ENCODE peak calls at places on chromosomes 5 and 9, in six cellular contexts. U, Q, K, G, P and T are unnamed samples.

GRCh38 chr5:141618030-141618803 is 583 bp downstream of the DIAPH1 start:
- ATAC-seq in U (peak; percentile 46), Q (peak; percentile 69), K (peak; percentile 70), G (peak; percentile 33), P (peak; percentile 63), T (peak; percentile 30)

GRCh38 chr5:81962041-81962440 is 9.8 kb upstream of the ATG10 start:
- ATAC-seq in U (no peak), Q (no peak), K (no peak), G (no peak), P (no peak), T (no peak)

GRCh38 chr9:133448487-133448972 is 11.2 kb upstream of the CACFD1 start:
- ATAC-seq in U (no peak), Q (no peak), K (no peak), G (no peak), P (no peak), T (no peak)

GRCh38 chr5:167999182-167999581 is 292.3 kb upstream of the WWC1 start:
- ATAC-seq in U (peak; percentile 36), Q (no peak), K (no peak), G (no peak), P (no peak), T (no peak)

GRCh38 chr5:157721159-157721558 is 10.1 kb upstream of the THG1L start:
- ATAC-seq in U (no peak), Q (no peak), K (no peak), G (no peak), P (no peak), T (no peak)

GRCh38 chr5:74035521-74035937 is 409.5 kb downstream of the ARHGEF28 start:
- ATAC-seq in U (peak; percentile 83), Q (peak; percentile 82), K (peak; percentile 81), G (no peak), P (peak; percentile 64), T (peak; percentile 64)

GRCh38 chr5:158845941-158846340 is 253.8 kb downstream of the EBF1 start:
- ATAC-seq in U (peak; percentile 36), Q (no peak), K (no peak), G (no peak), P (no peak), T (no peak)

GRCh38 chr5:137091473-137091872 is 407.7 kb downstream of the SPOCK1 start:
- ATAC-seq in U (peak; percentile 42), Q (no peak), K (no peak), G (no peak), P (no peak), T (no peak)

GRCh38 chr5:91111473-91112238 is 271.5 kb downstream of the ARRDC3 start:
- ATAC-seq in U (peak; percentile 81), Q (peak; percentile 36), K (no peak), G (no peak), P (no peak), T (peak; percentile 30)

GRCh38 chr5:60436518-60436917 is 263.4 kb downstream of the DEPDC1B start:
- ATAC-seq in U (no peak), Q (no peak), K (no peak), G (no peak), P (no peak), T (no peak)

GRCh38 chr5:180723936-180724335 is 15.9 kb downstream of the OR2Y1 start:
- ATAC-seq in U (no peak), Q (no peak), K (no peak), G (no peak), P (no peak), T (no peak)

GRCh38 chr5:8686707-8687106 is 817.8 kb downstream of the MTRR start:
- ATAC-seq in U (peak; percentile 38), Q (no peak), K (no peak), G (no peak), P (no peak), T (no peak)

GRCh38 chr5:10524376-10525123 is 39.3 kb upstream of the ANKRD33B start:
- ATAC-seq in U (no peak), Q (no peak), K (no peak), G (no peak), P (peak; percentile 63), T (no peak)

GRCh38 chr9:137217276-137218211 is 4.5 kb downstream of the RNF208 start:
- ATAC-seq in U (peak; percentile 63), Q (peak; percentile 72), K (peak; percentile 85), G (no peak), P (peak; percentile 73), T (peak; percentile 24)

GRCh38 chr5:62896121-62896893 is 317.7 kb downstream of the LRRC70 start:
- ATAC-seq in U (no peak), Q (no peak), K (no peak), G (no peak), P (no peak), T (no peak)

GRCh38 chr9:105413486-105414068 is 34.3 kb upstream of the FSD1L start:
- ATAC-seq in U (no peak), Q (peak; percentile 40), K (peak; percentile 64), G (no peak), P (peak; percentile 70), T (peak; percentile 51)

GRCh38 chr5:35668320-35668719 is 50.7 kb downstream of the SPEF2 start:
- ATAC-seq in U (no peak), Q (no peak), K (no peak), G (no peak), P (no peak), T (no peak)

GRCh38 chr9:94002316-94003140 is 47.4 kb upstream of the BARX1 start:
- ATAC-seq in U (no peak), Q (peak; percentile 68), K (peak; percentile 78), G (no peak), P (peak; percentile 51), T (no peak)

GRCh38 chr5:78509884-78510769 is 138.4 kb downstream of the LHFPL2 start:
- ATAC-seq in U (peak; percentile 82), Q (peak; percentile 94), K (peak; percentile 94), G (peak; percentile 56), P (peak; percentile 47), T (peak; percentile 86)
- TF ChIP-seq CTCF in U (peak; percentile 44), Q (peak; percentile 27), K (no peak), G (no peak), P (no peak), T (peak; percentile 14)

GRCh38 chr9:127396808-127397721 is at the start of gene SLC2A8:
- ATAC-seq in U (peak; percentile 99), Q (peak; percentile 95), K (peak; percentile 96), G (peak; percentile 92), P (peak; percentile 96), T (peak; percentile 98)
- TF ChIP-seq CTCF in U (peak; percentile 49), Q (no peak), K (peak; percentile 13), G (peak; percentile 18), P (no peak), T (peak; percentile 42)

DNA sequence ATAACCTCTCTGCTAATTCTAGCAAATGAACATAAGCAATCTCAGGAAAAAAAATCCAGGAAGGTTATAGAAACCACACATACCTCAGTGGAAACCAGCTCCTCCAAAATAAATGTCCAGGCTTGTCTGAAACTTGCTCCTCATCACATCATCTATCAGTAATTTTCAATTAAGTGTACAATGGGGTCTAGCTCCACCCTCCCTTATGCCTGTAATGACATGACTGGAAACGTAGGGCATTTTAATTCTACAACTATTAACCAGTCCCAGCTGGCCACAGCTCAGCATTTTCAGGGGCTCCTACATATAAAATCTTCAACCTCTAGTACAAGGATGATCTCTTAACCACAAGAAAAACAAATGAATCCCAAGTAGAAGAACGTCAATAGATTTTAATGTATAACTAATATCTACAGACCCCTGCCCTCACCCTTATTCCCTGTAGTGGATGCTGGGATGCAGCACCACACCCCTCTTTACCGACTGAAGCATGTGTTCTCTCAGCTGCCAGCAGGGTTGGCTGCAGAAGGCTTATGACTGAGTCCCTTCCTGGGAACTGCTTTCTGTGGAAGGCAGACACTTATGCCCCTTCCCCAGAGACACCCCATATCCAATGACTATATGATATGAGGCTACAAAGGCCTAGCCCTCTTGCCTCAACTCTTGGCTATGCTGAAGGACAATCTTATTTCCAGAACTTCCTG is 6.8 kb downstream of the TSSK1B start:
- ATAC-seq in U (no peak), Q (no peak), K (no peak), G (no peak), P (no peak), T (no peak)
- TF ChIP-seq CTCF in U (no peak), Q (no peak), K (no peak), G (no peak), P (no peak), T (no peak)

GRCh38 chr5:108437425-108437824 is 55.5 kb upstream of the FBXL17 start:
- ATAC-seq in U (no peak), Q (no peak), K (no peak), G (no peak), P (no peak), T (no peak)
- TF ChIP-seq CTCF in U (no peak), Q (no peak), K (no peak), G (no peak), P (no peak), T (no peak)

GRCh38 chr9:80605129-80605528 is 1033.4 kb downstream of the TLE4 start:
- ATAC-seq in U (no peak), Q (no peak), K (peak; percentile 77), G (no peak), P (no peak), T (no peak)
- TF ChIP-seq CTCF in U (peak; percentile 52), Q (peak; percentile 29), K (no peak), G (no peak), P (no peak), T (peak; percentile 59)

GRCh38 chr9:126678989-126679388 is 65.3 kb downstream of the LMX1B start:
- ATAC-seq in U (no peak), Q (no peak), K (no peak), G (no peak), P (no peak), T (no peak)
- TF ChIP-seq CTCF in U (no peak), Q (no peak), K (no peak), G (no peak), P (no peak), T (no peak)

GRCh38 chr5:75509956-75510355 is 1.5 kb downstream of the CERT1 start:
- ATAC-seq in U (no peak), Q (peak; percentile 10), K (peak; percentile 18), G (no peak), P (no peak), T (no peak)
- TF ChIP-seq CTCF in U (no peak), Q (no peak), K (no peak), G (no peak), P (no peak), T (no peak)